ENCODE peak calls at places on chromosomes 11 and 22, in ten cellular contexts. One of them, this sample, is unnamed. For H3K27me3, the result is how much of the 10 kb centered on the place peaks cover.

GRCh38 chr11:69521461-69521860 is 40.0 kb downstream of the LINC01488 start:
- DNase-seq in GM06990: no peak
- DNase-seq in ovary: no peak
- DNase-seq in bronchial epithelial cell: no peak
- DNase-seq in HCT116: no peak
- DNase-seq in stomach: no peak
- DNase-seq in tibial nerve: no peak
- DNase-seq in cardiac muscle cell: no peak
- DNase-seq in GM23248: no peak
- DNase-seq in sigmoid colon: no peak
- DNase-seq in this sample: no peak

GRCh38 chr11:78149646-78150045 is 10.2 kb upstream of the ALG8 start:
- DNase-seq in GM06990: no peak
- DNase-seq in ovary: no peak
- DNase-seq in bronchial epithelial cell: peak
- DNase-seq in HCT116: no peak
- DNase-seq in stomach: no peak
- DNase-seq in tibial nerve: peak
- DNase-seq in cardiac muscle cell: no peak
- DNase-seq in GM23248: peak
- DNase-seq in sigmoid colon: no peak
- DNase-seq in this sample: no peak

GRCh38 chr22:31233001-31233400 is 20.9 kb downstream of the LIMK2 start:
- DNase-seq in GM06990: no peak
- DNase-seq in ovary: no peak
- DNase-seq in bronchial epithelial cell: no peak
- DNase-seq in HCT116: no peak
- DNase-seq in stomach: no peak
- DNase-seq in tibial nerve: no peak
- DNase-seq in cardiac muscle cell: no peak
- DNase-seq in GM23248: no peak
- DNase-seq in sigmoid colon: no peak
- DNase-seq in this sample: no peak

GRCh38 chr11:35485656-35486318 is 39.6 kb downstream of the PAMR1 start:
- DNase-seq in GM06990: peak
- DNase-seq in ovary: peak
- DNase-seq in bronchial epithelial cell: peak
- DNase-seq in HCT116: peak
- DNase-seq in stomach: peak
- DNase-seq in tibial nerve: peak
- DNase-seq in cardiac muscle cell: peak
- DNase-seq in GM23248: peak
- DNase-seq in sigmoid colon: peak
- DNase-seq in this sample: peak

GRCh38 chr11:65575568-65576231 is at the start of gene EHBP1L1:
- DNase-seq in GM06990: peak
- DNase-seq in ovary: peak
- DNase-seq in bronchial epithelial cell: peak
- DNase-seq in HCT116: no peak
- DNase-seq in stomach: peak
- DNase-seq in tibial nerve: no peak
- DNase-seq in cardiac muscle cell: peak
- DNase-seq in GM23248: peak
- DNase-seq in sigmoid colon: peak
- DNase-seq in this sample: peak

GRCh38 chr11:27626269-27626937 is 73.9 kb downstream of the BDNF start:
- DNase-seq in GM06990: no peak
- DNase-seq in ovary: no peak
- DNase-seq in bronchial epithelial cell: no peak
- DNase-seq in HCT116: no peak
- DNase-seq in stomach: no peak
- DNase-seq in tibial nerve: no peak
- DNase-seq in cardiac muscle cell: no peak
- DNase-seq in GM23248: no peak
- DNase-seq in sigmoid colon: no peak
- DNase-seq in this sample: no peak

GRCh38 chr11:122042981-122043380 is 73.0 kb downstream of the BLID start:
- DNase-seq in GM06990: no peak
- DNase-seq in ovary: no peak
- DNase-seq in bronchial epithelial cell: no peak
- DNase-seq in HCT116: no peak
- DNase-seq in stomach: no peak
- DNase-seq in tibial nerve: no peak
- DNase-seq in cardiac muscle cell: no peak
- DNase-seq in GM23248: peak
- DNase-seq in sigmoid colon: no peak
- DNase-seq in this sample: no peak

GRCh38 chr22:37228106-37229011 is 15.7 kb downstream of the RAC2 start:
- DNase-seq in GM06990: no peak
- DNase-seq in ovary: no peak
- DNase-seq in bronchial epithelial cell: peak
- DNase-seq in HCT116: peak
- DNase-seq in stomach: no peak
- DNase-seq in tibial nerve: no peak
- DNase-seq in cardiac muscle cell: no peak
- DNase-seq in GM23248: peak
- DNase-seq in sigmoid colon: no peak
- DNase-seq in this sample: no peak

GRCh38 chr11:26865703-26866102 is 128.2 kb upstream of the FIBIN start:
- DNase-seq in GM06990: no peak
- DNase-seq in ovary: no peak
- DNase-seq in bronchial epithelial cell: no peak
- DNase-seq in HCT116: no peak
- DNase-seq in stomach: no peak
- DNase-seq in tibial nerve: no peak
- DNase-seq in cardiac muscle cell: no peak
- DNase-seq in GM23248: no peak
- DNase-seq in sigmoid colon: no peak
- DNase-seq in this sample: no peak

GRCh38 chr22:30327864-30328345 is 1.2 kb upstream of the TBC1D10A start:
- DNase-seq in GM06990: no peak
- DNase-seq in ovary: no peak
- DNase-seq in bronchial epithelial cell: peak
- DNase-seq in HCT116: peak
- DNase-seq in stomach: no peak
- DNase-seq in tibial nerve: no peak
- DNase-seq in cardiac muscle cell: no peak
- DNase-seq in GM23248: peak
- DNase-seq in sigmoid colon: no peak
- DNase-seq in this sample: no peak

GRCh38 chr22:47564651-47565050 is 802.2 kb downstream of the TBC1D22A start:
- DNase-seq in GM06990: no peak
- DNase-seq in ovary: no peak
- DNase-seq in bronchial epithelial cell: no peak
- DNase-seq in HCT116: no peak
- DNase-seq in stomach: no peak
- DNase-seq in tibial nerve: no peak
- DNase-seq in cardiac muscle cell: no peak
- DNase-seq in GM23248: no peak
- DNase-seq in sigmoid colon: no peak
- DNase-seq in this sample: no peak

GRCh38 chr11:96906521-96906920 is 516.7 kb downstream of the JRKL start:
- DNase-seq in GM06990: no peak
- DNase-seq in ovary: no peak
- DNase-seq in bronchial epithelial cell: no peak
- DNase-seq in HCT116: no peak
- DNase-seq in stomach: no peak
- DNase-seq in tibial nerve: no peak
- DNase-seq in cardiac muscle cell: no peak
- DNase-seq in GM23248: no peak
- DNase-seq in sigmoid colon: no peak
- DNase-seq in this sample: no peak

GRCh38 chr11:126446581-126446980 is 91.1 kb downstream of the ST3GAL4 start:
- DNase-seq in GM06990: no peak
- DNase-seq in ovary: no peak
- DNase-seq in bronchial epithelial cell: no peak
- DNase-seq in HCT116: no peak
- DNase-seq in stomach: no peak
- DNase-seq in tibial nerve: no peak
- DNase-seq in cardiac muscle cell: no peak
- DNase-seq in GM23248: no peak
- DNase-seq in sigmoid colon: no peak
- DNase-seq in this sample: no peak

GRCh38 chr11:36376888-36377758 is 81.0 kb downstream of the PRR5L start:
- DNase-seq in GM06990: peak
- DNase-seq in ovary: peak
- DNase-seq in bronchial epithelial cell: no peak
- DNase-seq in HCT116: no peak
- DNase-seq in stomach: peak
- DNase-seq in tibial nerve: peak
- DNase-seq in cardiac muscle cell: peak
- DNase-seq in GM23248: peak
- DNase-seq in sigmoid colon: peak
- DNase-seq in this sample: peak

GRCh38 chr22:41479671-41480396 is 10.9 kb downstream of the ACO2 start:
- DNase-seq in GM06990: no peak
- DNase-seq in ovary: no peak
- DNase-seq in bronchial epithelial cell: no peak
- DNase-seq in HCT116: no peak
- DNase-seq in stomach: no peak
- DNase-seq in tibial nerve: no peak
- DNase-seq in cardiac muscle cell: no peak
- DNase-seq in GM23248: peak
- DNase-seq in sigmoid colon: no peak
- DNase-seq in this sample: no peak

DNA sequence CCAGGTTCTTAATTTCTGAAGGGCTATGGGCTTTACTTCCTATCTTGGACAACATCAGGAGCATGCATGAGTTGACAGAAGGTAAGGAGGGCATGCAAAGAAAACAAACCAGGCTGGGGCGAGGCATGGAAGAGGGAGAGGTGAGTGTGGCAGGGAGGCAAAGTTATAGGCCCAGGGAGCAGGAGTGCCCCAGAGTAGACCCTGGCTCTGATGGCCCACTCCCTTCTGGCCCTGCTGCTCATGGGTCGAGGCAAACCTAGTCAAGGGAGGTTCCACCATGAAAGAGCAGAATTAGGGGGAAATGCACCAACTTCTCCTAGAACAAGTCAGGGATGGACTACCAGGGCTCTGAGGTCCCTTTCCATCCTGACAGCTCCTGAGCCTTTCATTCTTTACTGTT is 10.2 kb downstream of the CHRNA10 start:
- DNase-seq in GM06990: no peak
- DNase-seq in ovary: no peak
- DNase-seq in bronchial epithelial cell: no peak
- DNase-seq in HCT116: no peak
- DNase-seq in stomach: no peak
- DNase-seq in tibial nerve: no peak
- DNase-seq in cardiac muscle cell: no peak
- DNase-seq in GM23248: no peak
- DNase-seq in sigmoid colon: no peak
- DNase-seq in this sample: no peak
- H3K27me3 ChIP-seq in GM06990: under half
- H3K27me3 ChIP-seq in ovary: under half
- H3K27me3 ChIP-seq in bronchial epithelial cell: under half
- H3K27me3 ChIP-seq in HCT116: under half
- H3K27me3 ChIP-seq in stomach: under half
- H3K27me3 ChIP-seq in tibial nerve: under half
- H3K27me3 ChIP-seq in cardiac muscle cell: under half
- H3K27me3 ChIP-seq in GM23248: under half
- H3K27me3 ChIP-seq in sigmoid colon: under half
- H3K27me3 ChIP-seq in this sample: under half

DNA sequence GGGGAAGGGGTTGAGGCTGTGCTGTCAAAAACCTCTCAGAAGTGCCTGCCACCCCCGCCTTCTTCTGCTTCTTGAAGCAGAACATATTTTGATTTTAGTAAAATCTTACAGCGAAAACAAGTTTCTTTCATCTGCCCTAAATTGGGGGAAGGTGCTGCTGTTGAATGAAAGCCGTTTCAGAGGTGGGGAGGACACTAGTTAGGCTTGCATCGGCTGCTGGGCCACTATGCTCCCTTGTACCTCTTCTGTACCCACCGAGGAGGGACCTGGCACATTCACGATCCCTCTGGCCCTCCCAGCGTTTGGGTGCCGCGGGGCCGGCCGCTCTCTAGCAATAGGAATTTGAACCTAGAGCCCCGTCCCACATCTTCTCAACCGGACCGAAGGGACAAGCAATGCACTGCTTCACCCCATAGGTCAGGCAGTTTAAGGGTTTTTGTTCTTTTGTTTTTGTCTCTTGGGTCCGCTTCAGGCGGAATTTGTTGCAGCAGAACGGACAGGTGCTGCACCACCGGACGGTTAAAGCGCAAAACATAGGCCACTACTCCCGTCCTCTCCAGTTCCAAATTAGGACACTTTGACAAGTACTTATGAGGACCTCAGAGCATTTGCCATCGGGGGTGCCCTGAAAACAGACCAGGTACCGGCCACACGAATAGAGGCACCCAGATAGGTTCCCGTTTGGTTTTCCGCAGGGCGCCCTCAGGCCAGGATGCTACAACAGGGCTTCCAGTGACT is 5.6 kb downstream of the SLC6A5 start:
- DNase-seq in GM06990: no peak
- DNase-seq in ovary: no peak
- DNase-seq in bronchial epithelial cell: no peak
- DNase-seq in HCT116: no peak
- DNase-seq in stomach: no peak
- DNase-seq in tibial nerve: no peak
- DNase-seq in cardiac muscle cell: no peak
- DNase-seq in GM23248: no peak
- DNase-seq in sigmoid colon: no peak
- DNase-seq in this sample: no peak
- H3K27me3 ChIP-seq in GM06990: under half
- H3K27me3 ChIP-seq in ovary: under half
- H3K27me3 ChIP-seq in bronchial epithelial cell: half or more
- H3K27me3 ChIP-seq in HCT116: under half
- H3K27me3 ChIP-seq in stomach: half or more
- H3K27me3 ChIP-seq in tibial nerve: under half
- H3K27me3 ChIP-seq in cardiac muscle cell: half or more
- H3K27me3 ChIP-seq in GM23248: half or more
- H3K27me3 ChIP-seq in sigmoid colon: under half
- H3K27me3 ChIP-seq in this sample: under half

GRCh38 chr11:123674297-123674696 is 19.9 kb upstream of the SCN3B start:
- DNase-seq in GM06990: no peak
- DNase-seq in ovary: no peak
- DNase-seq in bronchial epithelial cell: peak
- DNase-seq in HCT116: no peak
- DNase-seq in stomach: no peak
- DNase-seq in tibial nerve: no peak
- DNase-seq in cardiac muscle cell: no peak
- DNase-seq in GM23248: no peak
- DNase-seq in sigmoid colon: no peak
- DNase-seq in this sample: no peak
- H3K27me3 ChIP-seq in GM06990: under half
- H3K27me3 ChIP-seq in ovary: under half
- H3K27me3 ChIP-seq in bronchial epithelial cell: under half
- H3K27me3 ChIP-seq in HCT116: under half
- H3K27me3 ChIP-seq in stomach: under half
- H3K27me3 ChIP-seq in tibial nerve: under half
- H3K27me3 ChIP-seq in cardiac muscle cell: under half
- H3K27me3 ChIP-seq in GM23248: under half
- H3K27me3 ChIP-seq in sigmoid colon: under half
- H3K27me3 ChIP-seq in this sample: under half

DNA sequence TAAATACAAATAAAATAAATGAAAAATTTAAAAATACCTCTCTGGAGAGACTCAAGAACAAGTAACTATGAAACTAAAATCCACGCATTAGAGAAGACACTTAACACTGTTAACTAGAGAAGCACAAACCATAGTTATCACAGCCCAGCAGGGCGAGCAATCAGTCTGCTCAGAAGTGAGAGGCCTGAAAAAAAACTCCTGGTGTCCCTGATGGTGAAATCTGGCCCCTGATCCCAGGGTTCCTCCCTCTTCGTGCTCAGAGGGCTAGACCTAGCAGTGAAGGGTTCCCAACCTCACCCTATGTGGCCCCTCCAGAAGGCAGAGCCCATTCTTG is 49.7 kb upstream of the VPREB1 start:
- DNase-seq in GM06990: no peak
- DNase-seq in ovary: no peak
- DNase-seq in bronchial epithelial cell: no peak
- DNase-seq in HCT116: no peak
- DNase-seq in stomach: no peak
- DNase-seq in tibial nerve: no peak
- DNase-seq in cardiac muscle cell: no peak
- DNase-seq in GM23248: no peak
- DNase-seq in sigmoid colon: no peak
- DNase-seq in this sample: no peak
- H3K27me3 ChIP-seq in GM06990: under half
- H3K27me3 ChIP-seq in ovary: under half
- H3K27me3 ChIP-seq in bronchial epithelial cell: under half
- H3K27me3 ChIP-seq in HCT116: under half
- H3K27me3 ChIP-seq in stomach: under half
- H3K27me3 ChIP-seq in tibial nerve: under half
- H3K27me3 ChIP-seq in cardiac muscle cell: under half
- H3K27me3 ChIP-seq in GM23248: under half
- H3K27me3 ChIP-seq in sigmoid colon: under half
- H3K27me3 ChIP-seq in this sample: under half